ENCODE peak calls at places on chromosomes 2 and 18, in nine cellular contexts. One of them, this sample, is unnamed.

GRCh38 chr2:150676747-150677382 is 189.4 kb upstream of the RND3 start:
- DNase-seq in PC-9: no peak
- DNase-seq in coronary artery: no peak
- DNase-seq in cardiac muscle cell: no peak
- DNase-seq in upper lobe of left lung: no peak
- DNase-seq in BJ: no peak
- DNase-seq in fibroblast of pulmonary artery: no peak
- DNase-seq in neural crest cell: no peak
- DNase-seq in A673: no peak
- DNase-seq in this sample: no peak

GRCh38 chr18:48923746-48924580 is 26.8 kb downstream of the SMAD7 start:
- DNase-seq in fibroblast of pulmonary artery: peak
- DNase-seq in A673: peak
- DNase-seq in PC-9: no peak
- DNase-seq in cardiac muscle cell: no peak
- DNase-seq in neural crest cell: no peak
- DNase-seq in coronary artery: no peak
- DNase-seq in upper lobe of left lung: no peak
- DNase-seq in BJ: no peak
- DNase-seq in this sample: no peak

GRCh38 chr2:230762317-230762896 is 49.8 kb downstream of the CAB39 start:
- DNase-seq in coronary artery: no peak
- DNase-seq in A673: peak
- DNase-seq in PC-9: no peak
- DNase-seq in cardiac muscle cell: peak
- DNase-seq in upper lobe of left lung: peak
- DNase-seq in neural crest cell: peak
- DNase-seq in BJ: no peak
- DNase-seq in fibroblast of pulmonary artery: no peak
- DNase-seq in this sample: no peak

GRCh38 chr18:40937386-40937785 is 1017.6 kb upstream of the PIK3C3 start:
- DNase-seq in BJ: no peak
- DNase-seq in coronary artery: no peak
- DNase-seq in fibroblast of pulmonary artery: peak
- DNase-seq in cardiac muscle cell: peak
- DNase-seq in PC-9: no peak
- DNase-seq in neural crest cell: no peak
- DNase-seq in upper lobe of left lung: no peak
- DNase-seq in A673: no peak
- DNase-seq in this sample: no peak

GRCh38 chr2:176158306-176158643 is 1.2 kb downstream of the HOXD3 start:
- DNase-seq in coronary artery: no peak
- DNase-seq in cardiac muscle cell: no peak
- DNase-seq in upper lobe of left lung: no peak
- DNase-seq in neural crest cell: no peak
- DNase-seq in fibroblast of pulmonary artery: no peak
- DNase-seq in A673: no peak
- DNase-seq in BJ: no peak
- DNase-seq in PC-9: no peak
- DNase-seq in this sample: no peak

GRCh38 chr2:23005469-23005868 is 379.5 kb upstream of the KLHL29 start:
- DNase-seq in coronary artery: no peak
- DNase-seq in fibroblast of pulmonary artery: no peak
- DNase-seq in A673: no peak
- DNase-seq in PC-9: no peak
- DNase-seq in upper lobe of left lung: no peak
- DNase-seq in BJ: no peak
- DNase-seq in cardiac muscle cell: no peak
- DNase-seq in neural crest cell: no peak
- DNase-seq in this sample: no peak

GRCh38 chr2:201888476-201888875 is 82.1 kb downstream of the CDK15 start:
- DNase-seq in cardiac muscle cell: no peak
- DNase-seq in neural crest cell: no peak
- DNase-seq in upper lobe of left lung: no peak
- DNase-seq in fibroblast of pulmonary artery: no peak
- DNase-seq in PC-9: no peak
- DNase-seq in BJ: no peak
- DNase-seq in coronary artery: no peak
- DNase-seq in A673: no peak
- DNase-seq in this sample: no peak

GRCh38 chr2:7379799-7380198 is 462.6 kb downstream of the RNF144A start:
- DNase-seq in cardiac muscle cell: no peak
- DNase-seq in neural crest cell: no peak
- DNase-seq in BJ: no peak
- DNase-seq in fibroblast of pulmonary artery: no peak
- DNase-seq in coronary artery: no peak
- DNase-seq in PC-9: no peak
- DNase-seq in A673: peak
- DNase-seq in upper lobe of left lung: peak
- DNase-seq in this sample: no peak

GRCh38 chr2:132909427-132909826 is 239.4 kb upstream of the LYPD1 start:
- DNase-seq in coronary artery: no peak
- DNase-seq in BJ: no peak
- DNase-seq in fibroblast of pulmonary artery: peak
- DNase-seq in upper lobe of left lung: no peak
- DNase-seq in cardiac muscle cell: peak
- DNase-seq in neural crest cell: no peak
- DNase-seq in PC-9: no peak
- DNase-seq in A673: peak
- DNase-seq in this sample: no peak

DNA sequence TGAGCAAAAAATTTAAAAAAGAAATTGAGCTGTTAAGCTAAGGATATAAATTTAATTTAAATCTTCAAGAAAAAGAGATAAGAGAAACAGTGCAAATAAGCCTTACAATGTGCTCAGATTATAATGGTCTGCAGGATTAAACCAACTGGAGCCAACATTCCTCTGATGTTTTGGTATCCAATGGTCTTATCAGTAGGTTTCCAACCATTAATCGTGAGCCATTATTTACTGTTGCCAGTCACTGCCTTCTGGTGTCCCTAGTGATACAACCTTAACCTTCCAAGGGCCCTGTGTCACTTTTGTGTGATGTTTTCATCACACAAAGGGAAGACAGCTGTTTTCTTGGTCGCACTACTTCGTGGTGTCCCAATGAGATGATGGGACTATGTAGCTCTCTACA is 134.5 kb upstream of the CTAGE1 start:
- DNase-seq in BJ: no peak
- DNase-seq in fibroblast of pulmonary artery: peak
- DNase-seq in neural crest cell: no peak
- DNase-seq in A673: no peak
- DNase-seq in cardiac muscle cell: no peak
- DNase-seq in PC-9: peak
- DNase-seq in upper lobe of left lung: no peak
- DNase-seq in coronary artery: no peak
- DNase-seq in this sample: no peak
- TF ChIP-seq CTCF in BJ: no peak
- TF ChIP-seq CTCF in fibroblast of pulmonary artery: no peak
- TF ChIP-seq CTCF in neural crest cell: no peak
- TF ChIP-seq CTCF in A673: no peak
- TF ChIP-seq CTCF in cardiac muscle cell: no peak
- TF ChIP-seq CTCF in PC-9: no peak
- TF ChIP-seq CTCF in upper lobe of left lung: no peak
- TF ChIP-seq CTCF in coronary artery: no peak
- TF ChIP-seq CTCF in this sample: no peak

GRCh38 chr2:3597567-3597966 is 2.7 kb downstream of the COLEC11 start:
- DNase-seq in cardiac muscle cell: no peak
- DNase-seq in fibroblast of pulmonary artery: no peak
- DNase-seq in coronary artery: no peak
- DNase-seq in neural crest cell: no peak
- DNase-seq in PC-9: no peak
- DNase-seq in A673: no peak
- DNase-seq in upper lobe of left lung: no peak
- DNase-seq in BJ: no peak
- DNase-seq in this sample: no peak

GRCh38 chr2:3595409-3595808 is 497 bp downstream of the COLEC11 start:
- DNase-seq in coronary artery: no peak
- DNase-seq in fibroblast of pulmonary artery: no peak
- DNase-seq in cardiac muscle cell: no peak
- DNase-seq in neural crest cell: no peak
- DNase-seq in upper lobe of left lung: no peak
- DNase-seq in PC-9: no peak
- DNase-seq in BJ: no peak
- DNase-seq in A673: no peak
- DNase-seq in this sample: no peak

GRCh38 chr2:3596891-3597290 is 2.0 kb downstream of the COLEC11 start:
- DNase-seq in upper lobe of left lung: no peak
- DNase-seq in coronary artery: no peak
- DNase-seq in fibroblast of pulmonary artery: no peak
- DNase-seq in neural crest cell: no peak
- DNase-seq in A673: no peak
- DNase-seq in BJ: no peak
- DNase-seq in PC-9: no peak
- DNase-seq in cardiac muscle cell: no peak
- DNase-seq in this sample: no peak

GRCh38 chr2:3595985-3596384 is 1.1 kb downstream of the COLEC11 start:
- DNase-seq in neural crest cell: no peak
- DNase-seq in PC-9: no peak
- DNase-seq in cardiac muscle cell: no peak
- DNase-seq in BJ: no peak
- DNase-seq in upper lobe of left lung: no peak
- DNase-seq in coronary artery: no peak
- DNase-seq in A673: no peak
- DNase-seq in fibroblast of pulmonary artery: no peak
- DNase-seq in this sample: no peak

DNA sequence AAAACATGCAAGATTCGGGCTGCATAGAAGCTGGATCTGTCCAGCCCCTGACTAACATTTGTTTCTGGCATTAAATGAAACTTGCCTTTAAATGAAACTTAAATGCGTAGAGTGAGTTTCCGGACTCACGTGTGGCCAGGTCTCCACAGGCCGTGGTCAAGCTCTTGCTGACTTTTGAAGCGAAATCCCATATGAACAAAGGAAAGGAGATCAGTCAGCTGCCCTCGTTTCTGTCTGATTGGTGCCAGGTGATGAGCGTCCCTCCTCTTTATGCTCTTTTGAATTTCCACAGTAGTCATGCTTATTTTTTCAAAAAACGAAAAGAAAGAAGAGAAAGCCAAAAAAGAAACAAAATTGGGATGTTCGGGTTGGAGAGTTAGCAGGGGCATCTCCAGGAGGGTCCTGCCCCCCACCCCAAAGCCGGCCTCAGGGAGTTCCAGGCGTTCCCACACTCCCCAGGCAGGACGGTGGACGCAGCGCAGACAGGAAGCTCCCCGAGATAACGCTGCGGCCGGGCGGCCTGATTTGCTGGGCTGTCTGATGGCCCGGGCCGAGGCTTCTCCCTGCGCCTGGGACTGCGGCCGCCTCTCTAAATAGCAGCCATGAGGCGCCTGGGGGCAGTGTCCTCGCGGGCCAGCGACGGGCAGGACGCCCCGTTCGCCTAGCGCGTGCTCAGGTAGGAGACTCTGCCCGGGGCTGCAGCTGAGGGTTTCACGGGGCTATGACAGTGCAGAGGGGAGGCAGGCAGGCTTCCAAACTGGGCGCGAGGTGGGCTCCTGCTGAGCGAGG is at the start of gene COLEC11:
- DNase-seq in neural crest cell: no peak
- DNase-seq in PC-9: no peak
- DNase-seq in upper lobe of left lung: no peak
- DNase-seq in coronary artery: no peak
- DNase-seq in A673: no peak
- DNase-seq in cardiac muscle cell: peak
- DNase-seq in BJ: no peak
- DNase-seq in fibroblast of pulmonary artery: peak
- DNase-seq in this sample: no peak
- TF ChIP-seq CTCF in neural crest cell: no peak
- TF ChIP-seq CTCF in PC-9: no peak
- TF ChIP-seq CTCF in upper lobe of left lung: no peak
- TF ChIP-seq CTCF in coronary artery: no peak
- TF ChIP-seq CTCF in A673: no peak
- TF ChIP-seq CTCF in cardiac muscle cell: peak
- TF ChIP-seq CTCF in BJ: peak
- TF ChIP-seq CTCF in fibroblast of pulmonary artery: peak
- TF ChIP-seq CTCF in this sample: no peak

GRCh38 chr2:241752689-241753276 is 18.4 kb downstream of the D2HGDH start:
- DNase-seq in PC-9: no peak
- DNase-seq in BJ: no peak
- DNase-seq in upper lobe of left lung: no peak
- DNase-seq in coronary artery: no peak
- DNase-seq in neural crest cell: no peak
- DNase-seq in cardiac muscle cell: no peak
- DNase-seq in fibroblast of pulmonary artery: no peak
- DNase-seq in A673: no peak
- DNase-seq in this sample: no peak

GRCh38 chr2:241751152-241751551 is 16.7 kb downstream of the D2HGDH start:
- DNase-seq in BJ: no peak
- DNase-seq in PC-9: no peak
- DNase-seq in fibroblast of pulmonary artery: no peak
- DNase-seq in A673: no peak
- DNase-seq in coronary artery: no peak
- DNase-seq in neural crest cell: no peak
- DNase-seq in cardiac muscle cell: no peak
- DNase-seq in upper lobe of left lung: no peak
- DNase-seq in this sample: no peak

GRCh38 chr2:241752253-241752652 is 17.8 kb downstream of the D2HGDH start:
- DNase-seq in PC-9: no peak
- DNase-seq in upper lobe of left lung: no peak
- DNase-seq in fibroblast of pulmonary artery: no peak
- DNase-seq in A673: no peak
- DNase-seq in coronary artery: no peak
- DNase-seq in cardiac muscle cell: no peak
- DNase-seq in BJ: no peak
- DNase-seq in neural crest cell: no peak
- DNase-seq in this sample: no peak

GRCh38 chr2:241750076-241750840 is 15.8 kb downstream of the D2HGDH start:
- DNase-seq in BJ: no peak
- DNase-seq in A673: no peak
- DNase-seq in upper lobe of left lung: no peak
- DNase-seq in cardiac muscle cell: no peak
- DNase-seq in PC-9: no peak
- DNase-seq in fibroblast of pulmonary artery: no peak
- DNase-seq in neural crest cell: no peak
- DNase-seq in coronary artery: no peak
- DNase-seq in this sample: no peak

GRCh38 chr2:241751776-241752175 is 17.3 kb downstream of the D2HGDH start:
- DNase-seq in A673: no peak
- DNase-seq in upper lobe of left lung: no peak
- DNase-seq in cardiac muscle cell: no peak
- DNase-seq in neural crest cell: no peak
- DNase-seq in PC-9: no peak
- DNase-seq in coronary artery: no peak
- DNase-seq in fibroblast of pulmonary artery: no peak
- DNase-seq in BJ: no peak
- DNase-seq in this sample: no peak
- TF ChIP-seq CTCF in A673: no peak
- TF ChIP-seq CTCF in upper lobe of left lung: no peak
- TF ChIP-seq CTCF in cardiac muscle cell: no peak
- TF ChIP-seq CTCF in neural crest cell: no peak
- TF ChIP-seq CTCF in PC-9: no peak
- TF ChIP-seq CTCF in coronary artery: no peak
- TF ChIP-seq CTCF in fibroblast of pulmonary artery: no peak
- TF ChIP-seq CTCF in BJ: no peak
- TF ChIP-seq CTCF in this sample: no peak

DNA sequence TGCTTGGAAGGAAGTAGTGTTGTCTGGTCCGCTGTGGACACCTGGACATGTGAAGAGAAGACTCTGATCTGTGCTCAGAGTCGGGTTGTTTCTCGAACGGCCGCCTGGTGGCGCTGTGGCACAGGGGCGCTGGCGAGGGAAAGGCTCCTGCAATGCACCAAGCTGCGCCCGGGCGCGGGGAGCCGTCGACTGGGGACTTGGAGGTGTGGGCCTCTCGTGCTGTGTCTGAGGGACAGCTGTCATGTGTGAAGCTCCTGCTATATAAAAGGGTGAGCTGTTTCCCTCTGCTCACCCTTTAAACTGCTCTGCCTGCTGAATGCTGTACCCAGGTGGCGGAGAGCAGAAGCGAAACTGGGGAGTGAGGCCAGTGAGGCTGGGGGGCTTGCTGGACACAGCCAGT is 44.0 kb downstream of the GNAL start:
- DNase-seq in neural crest cell: peak
- DNase-seq in BJ: no peak
- DNase-seq in PC-9: peak
- DNase-seq in upper lobe of left lung: peak
- DNase-seq in coronary artery: no peak
- DNase-seq in cardiac muscle cell: peak
- DNase-seq in A673: peak
- DNase-seq in fibroblast of pulmonary artery: peak
- DNase-seq in this sample: peak
- TF ChIP-seq CTCF in neural crest cell: peak
- TF ChIP-seq CTCF in BJ: peak
- TF ChIP-seq CTCF in PC-9: peak
- TF ChIP-seq CTCF in upper lobe of left lung: peak
- TF ChIP-seq CTCF in coronary artery: peak
- TF ChIP-seq CTCF in cardiac muscle cell: peak
- TF ChIP-seq CTCF in A673: peak
- TF ChIP-seq CTCF in fibroblast of pulmonary artery: peak
- TF ChIP-seq CTCF in this sample: peak

This sample was measured in activated B cell treated with CpG ODN at 0.5 μM for 24 hours.